ENCODE peak calls at places on chromosomes 2 and 18, in six cellular contexts. S, V, O, P, K and M are unnamed samples.

GRCh38 chr18:3057526-3057925 is 44.6 kb upstream of the LPIN2 start:
- DNase-seq in V (no peak), O (no peak), S (no peak), P (no peak), K (no peak), M (no peak)

GRCh38 chr18:36917907-36918306 is 89.0 kb downstream of the KIAA1328 start:
- DNase-seq in S (no peak), V (no peak), K (no peak), O (no peak), P (no peak), M (no peak)

GRCh38 chr2:230932556-230933511 is 7.8 kb upstream of the GPR55 start:
- DNase-seq in P (no peak), S (no peak), O (peak; percentile 69), V (peak; percentile 26), K (peak; percentile 15), M (no peak)

GRCh38 chr2:181902625-181903024 is 11.1 kb downstream of the ITPRID2 start:
- DNase-seq in K (no peak), P (no peak), V (no peak), O (no peak), S (peak; percentile 25), M (no peak)

GRCh38 chr18:47427951-47428350 is 176.5 kb upstream of the SKOR2 start:
- DNase-seq in V (no peak), S (no peak), P (no peak), K (no peak), O (no peak), M (no peak)

GRCh38 chr2:17083902-17084301 is 418.3 kb upstream of the CYRIA start:
- DNase-seq in V (no peak), P (no peak), S (peak; percentile 13), O (no peak), K (peak; percentile 52), M (no peak)

GRCh38 chr2:98158305-98158704 is 71.3 kb downstream of the VWA3B start:
- DNase-seq in O (no peak), P (no peak), S (no peak), K (no peak), V (no peak), M (no peak)

GRCh38 chr2:226583715-226584114 is 215.9 kb downstream of the IRS1 start:
- DNase-seq in V (no peak), O (peak; percentile 85), S (peak; percentile 91), K (peak; percentile 95), P (peak; percentile 77), M (no peak)

GRCh38 chr2:17660219-17660618 is 93.4 kb downstream of the SMC6 start:
- DNase-seq in P (no peak), K (no peak), V (no peak), O (no peak), S (no peak), M (no peak)

GRCh38 chr2:95319481-95320343 is 22.6 kb downstream of the KCNIP3 start:
- DNase-seq in S (no peak), K (no peak), O (no peak), V (no peak), P (no peak), M (no peak)

GRCh38 chr2:199983534-199983933 is 28.2 kb downstream of the MAIP1 start:
- DNase-seq in P (no peak), O (no peak), S (no peak), V (no peak), K (no peak), M (no peak)

GRCh38 chr2:215660687-215661086 is 224.8 kb upstream of the FN1 start:
- DNase-seq in K (peak; percentile 86), V (no peak), O (peak; percentile 64), P (no peak), S (peak; percentile 40), M (no peak)